ENCODE peak calls at places on chromosomes 1 and 21, in four cellular contexts. One of them, this sample, is unnamed.

GRCh38 chr1:26360051-26360806 is 6.3 kb upstream of the CRYBG2 start:
- DNase-seq in K562: no peak
- DNase-seq in WTC11: peak
- DNase-seq in GM12878: no peak
- DNase-seq in this sample: no peak

GRCh38 chr1:17768651-17769241 is 13.6 kb downstream of the ACTL8 start:
- DNase-seq in GM12878: no peak
- DNase-seq in WTC11: no peak
- DNase-seq in K562: peak
- DNase-seq in this sample: no peak

GRCh38 chr1:35097224-35097623 is 18.0 kb downstream of the ZMYM1 start:
- DNase-seq in GM12878: no peak
- DNase-seq in K562: no peak
- DNase-seq in WTC11: no peak
- DNase-seq in this sample: no peak

GRCh38 chr1:79323240-79324025 is 316.9 kb upstream of the ADGRL4 start:
- DNase-seq in WTC11: no peak
- DNase-seq in K562: no peak
- DNase-seq in GM12878: no peak
- DNase-seq in this sample: no peak

GRCh38 chr1:83086346-83086745 is 912.6 kb downstream of the TTLL7 start:
- DNase-seq in WTC11: no peak
- DNase-seq in GM12878: no peak
- DNase-seq in K562: no peak
- DNase-seq in this sample: no peak

GRCh38 chr1:210342986-210343780 is 14.5 kb downstream of the HHAT start:
- DNase-seq in K562: no peak
- DNase-seq in GM12878: peak
- DNase-seq in WTC11: no peak
- DNase-seq in this sample: no peak

GRCh38 chr1:161738627-161739287 is 10.8 kb upstream of the DUSP12 start:
- DNase-seq in K562: peak
- DNase-seq in GM12878: peak
- DNase-seq in WTC11: peak
- DNase-seq in this sample: peak

GRCh38 chr1:22412932-22413727 is 38.5 kb upstream of the ZBTB40 start:
- DNase-seq in WTC11: no peak
- DNase-seq in K562: no peak
- DNase-seq in GM12878: no peak
- DNase-seq in this sample: no peak

GRCh38 chr1:102466487-102466886 is 469.8 kb upstream of the OLFM3 start:
- DNase-seq in GM12878: no peak
- DNase-seq in WTC11: no peak
- DNase-seq in K562: no peak
- DNase-seq in this sample: no peak

GRCh38 chr21:25350056-25350455 is 257.2 kb downstream of the MRPL39 start:
- DNase-seq in K562: peak
- DNase-seq in WTC11: peak
- DNase-seq in GM12878: no peak
- DNase-seq in this sample: no peak

GRCh38 chr1:9826616-9827015 is 2.9 kb upstream of the CLSTN1 start:
- DNase-seq in K562: no peak
- DNase-seq in GM12878: no peak
- DNase-seq in WTC11: no peak
- DNase-seq in this sample: no peak

GRCh38 chr1:219771039-219771438 is 157.3 kb downstream of the SLC30A10 start:
- DNase-seq in GM12878: no peak
- DNase-seq in K562: no peak
- DNase-seq in WTC11: no peak
- DNase-seq in this sample: peak

GRCh38 chr1:12166834-12167492 is at the start of gene TNFRSF1B:
- DNase-seq in WTC11: peak
- DNase-seq in GM12878: no peak
- DNase-seq in K562: peak
- DNase-seq in this sample: no peak

GRCh38 chr1:3663999-3664699 is 11.8 kb downstream of the TP73 start:
- DNase-seq in WTC11: peak
- DNase-seq in K562: peak
- DNase-seq in GM12878: no peak
- DNase-seq in this sample: no peak

GRCh38 chr1:240122639-240123604 is 31.2 kb downstream of the FMN2 start:
- DNase-seq in K562: no peak
- DNase-seq in GM12878: no peak
- DNase-seq in WTC11: peak
- DNase-seq in this sample: peak

GRCh38 chr1:151946366-151946764 is 37.1 kb upstream of the THEM4 start:
- DNase-seq in GM12878: no peak
- DNase-seq in WTC11: no peak
- DNase-seq in K562: no peak
- DNase-seq in this sample: no peak
- TF ChIP-seq CREM in GM12878: no peak
- TF ChIP-seq CREM in WTC11: no peak
- TF ChIP-seq CREM in K562: no peak
- TF ChIP-seq CREM in this sample: no peak

DNA sequence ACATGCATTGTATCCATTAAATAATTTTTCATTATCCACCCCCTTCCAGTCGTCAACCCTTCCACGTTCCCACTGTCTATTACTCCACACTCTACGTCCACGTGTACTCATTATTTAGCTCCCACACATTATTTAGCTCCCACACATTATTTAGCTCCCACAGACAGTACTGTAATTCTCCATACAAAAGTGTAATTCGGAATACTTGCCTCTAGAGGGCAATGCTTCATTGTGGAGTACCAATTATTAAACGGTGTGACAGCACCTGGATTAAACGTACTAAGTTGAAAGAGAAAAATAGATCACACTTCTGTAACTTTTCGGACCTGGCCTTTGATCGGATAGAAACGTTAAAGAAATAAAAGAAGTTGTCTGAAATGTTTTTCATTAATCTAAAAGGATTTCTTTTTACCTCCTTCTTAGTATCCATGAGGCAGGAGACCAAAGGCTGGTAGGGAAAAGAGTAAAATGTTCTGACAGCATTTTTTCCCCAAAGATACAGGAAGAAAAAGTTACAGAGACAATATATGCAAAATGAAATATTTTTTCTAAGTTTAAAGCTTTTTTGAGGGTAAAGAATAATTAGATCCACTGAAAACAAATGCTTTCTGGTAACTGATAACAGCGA is 99.2 kb downstream of the LHX8 start:
- DNase-seq in K562: peak
- DNase-seq in GM12878: peak
- DNase-seq in WTC11: no peak
- DNase-seq in this sample: peak
- TF ChIP-seq CREM in K562: no peak
- TF ChIP-seq CREM in GM12878: no peak
- TF ChIP-seq CREM in WTC11: no peak
- TF ChIP-seq CREM in this sample: no peak

GRCh38 chr1:1899967-1900327 is 9.1 kb upstream of the GNB1 start:
- DNase-seq in K562: no peak
- DNase-seq in WTC11: no peak
- DNase-seq in GM12878: no peak
- DNase-seq in this sample: no peak

GRCh38 chr1:1898246-1898933 is 7.5 kb upstream of the GNB1 start:
- DNase-seq in K562: no peak
- DNase-seq in WTC11: no peak
- DNase-seq in GM12878: no peak
- DNase-seq in this sample: no peak

GRCh38 chr1:1901641-1902294 is 10.9 kb upstream of the GNB1 start:
- DNase-seq in K562: no peak
- DNase-seq in WTC11: no peak
- DNase-seq in GM12878: no peak
- DNase-seq in this sample: no peak

GRCh38 chr1:1900883-1901640 is 10.2 kb upstream of the GNB1 start:
- DNase-seq in GM12878: no peak
- DNase-seq in K562: no peak
- DNase-seq in WTC11: no peak
- DNase-seq in this sample: no peak

GRCh38 chr1:1899266-1899966 is 8.5 kb upstream of the GNB1 start:
- DNase-seq in WTC11: no peak
- DNase-seq in K562: no peak
- DNase-seq in GM12878: no peak
- DNase-seq in this sample: peak
- TF ChIP-seq CREM in WTC11: no peak
- TF ChIP-seq CREM in K562: no peak
- TF ChIP-seq CREM in GM12878: no peak
- TF ChIP-seq CREM in this sample: no peak

GRCh38 chr21:44539031-44539430 is 964 bp downstream of the KRTAP10-1 start:
- DNase-seq in K562: no peak
- DNase-seq in WTC11: no peak
- DNase-seq in GM12878: no peak
- DNase-seq in this sample: no peak
- TF ChIP-seq CREM in K562: no peak
- TF ChIP-seq CREM in WTC11: no peak
- TF ChIP-seq CREM in GM12878: no peak
- TF ChIP-seq CREM in this sample: no peak

DNA sequence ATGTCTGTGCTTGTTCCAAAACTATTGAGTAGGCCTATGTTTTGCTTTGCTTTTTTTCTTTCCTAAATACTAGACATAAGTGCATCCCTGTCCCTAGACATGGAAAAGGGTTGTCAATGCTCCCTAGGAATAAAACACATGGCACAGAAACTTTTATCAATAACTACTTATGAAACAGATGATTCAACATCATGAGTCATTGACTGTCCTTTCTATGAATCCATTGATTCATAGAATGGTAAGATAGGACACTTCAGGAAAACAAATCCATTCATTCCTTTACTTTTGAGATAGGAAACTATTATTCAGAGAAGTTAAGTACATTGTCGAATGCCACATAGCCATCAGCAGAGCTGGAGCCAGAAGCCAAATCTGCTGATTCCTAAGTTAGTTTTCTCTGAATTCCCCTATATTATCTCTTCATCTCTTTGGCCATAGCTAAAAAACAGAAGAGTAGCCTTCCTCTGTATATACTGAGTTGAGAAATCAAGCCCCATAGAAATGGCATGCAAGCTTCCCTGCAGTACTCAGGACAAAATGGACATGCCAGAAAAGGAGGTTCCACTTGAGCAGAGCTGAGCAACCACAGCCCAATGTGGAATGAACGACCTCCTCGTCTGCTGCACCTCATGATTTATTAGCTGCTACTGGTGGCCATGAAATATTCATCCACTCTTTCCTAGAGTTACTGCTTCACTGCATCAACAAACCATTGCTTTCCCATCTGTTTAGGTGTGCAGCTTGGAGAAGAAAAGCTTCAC is 147.7 kb downstream of the TSEN15 start:
- DNase-seq in GM12878: no peak
- DNase-seq in WTC11: no peak
- DNase-seq in K562: no peak
- DNase-seq in this sample: no peak
- TF ChIP-seq CREM in GM12878: no peak
- TF ChIP-seq CREM in WTC11: no peak
- TF ChIP-seq CREM in K562: no peak
- TF ChIP-seq CREM in this sample: no peak

This sample was measured in HepG2.